ENCODE peak calls at places on chromosomes 4 and X, in four cellular contexts. One of them, this sample, is unnamed.

GRCh38 chr4:153071953-153072622 is 132.2 kb upstream of the TRIM2 start:
- DNase-seq in neural progenitor cell: no peak
- DNase-seq in GM12878: no peak
- DNase-seq in K562: no peak
- DNase-seq in this sample: no peak

GRCh38 chrX:87788976-87789375 is 271.4 kb downstream of the KLHL4 start:
- DNase-seq in K562: no peak
- DNase-seq in neural progenitor cell: no peak
- DNase-seq in GM12878: no peak
- DNase-seq in this sample: no peak

GRCh38 chr4:95114521-95114920 is 356.8 kb downstream of the BMPR1B start:
- DNase-seq in neural progenitor cell: no peak
- DNase-seq in K562: no peak
- DNase-seq in GM12878: no peak
- DNase-seq in this sample: no peak

GRCh38 chr4:89661490-89661889 is 175.5 kb downstream of the SNCA start:
- DNase-seq in neural progenitor cell: peak; percentile 29
- DNase-seq in K562: no peak
- DNase-seq in GM12878: no peak
- DNase-seq in this sample: no peak

GRCh38 chr4:5504486-5504885 is 203.9 kb downstream of the EVC2 start:
- DNase-seq in neural progenitor cell: no peak
- DNase-seq in K562: no peak
- DNase-seq in GM12878: no peak
- DNase-seq in this sample: no peak

GRCh38 chrX:133722756-133723155 is 262.6 kb downstream of the GPC3 start:
- DNase-seq in neural progenitor cell: no peak
- DNase-seq in K562: no peak
- DNase-seq in GM12878: no peak
- DNase-seq in this sample: no peak

GRCh38 chrX:17621566-17622270 is 115.6 kb upstream of the SCML1 start:
- DNase-seq in GM12878: no peak
- DNase-seq in neural progenitor cell: no peak
- DNase-seq in K562: no peak
- DNase-seq in this sample: no peak

GRCh38 chrX:13084611-13085010 is 40.2 kb upstream of the FAM9C start:
- DNase-seq in K562: no peak
- DNase-seq in neural progenitor cell: no peak
- DNase-seq in GM12878: no peak
- DNase-seq in this sample: no peak

GRCh38 chr4:181659202-181659601 is 584.0 kb upstream of the TENM3 start:
- DNase-seq in K562: no peak
- DNase-seq in GM12878: no peak
- DNase-seq in neural progenitor cell: no peak
- DNase-seq in this sample: no peak

GRCh38 chr4:102815981-102816380 is 11.4 kb downstream of the UBE2D3 start:
- DNase-seq in neural progenitor cell: no peak
- DNase-seq in GM12878: no peak
- DNase-seq in K562: no peak
- DNase-seq in this sample: no peak

GRCh38 chrX:1435241-1435900 is 17.3 kb downstream of the ASMTL start:
- DNase-seq in GM12878: no peak
- DNase-seq in K562: no peak
- DNase-seq in neural progenitor cell: no peak
- DNase-seq in this sample: no peak

GRCh38 chr4:152778656-152779512 is 646 bp downstream of the TIGD4 start:
- DNase-seq in K562: peak; percentile 31
- DNase-seq in neural progenitor cell: peak; percentile 77
- DNase-seq in GM12878: no peak
- DNase-seq in this sample: peak; percentile 78

GRCh38 chrX:110462957-110463356 is 104.3 kb downstream of the RTL9 start:
- DNase-seq in GM12878: no peak
- DNase-seq in K562: no peak
- DNase-seq in neural progenitor cell: no peak
- DNase-seq in this sample: peak; percentile 48

GRCh38 chr4:83197555-83198235 is 83.2 kb upstream of the PLAC8 start:
- DNase-seq in neural progenitor cell: no peak
- DNase-seq in K562: no peak
- DNase-seq in GM12878: no peak
- DNase-seq in this sample: no peak

GRCh38 chr4:14254252-14254651 is 626.7 kb upstream of the BOD1L1 start:
- DNase-seq in neural progenitor cell: peak; percentile 39
- DNase-seq in GM12878: no peak
- DNase-seq in K562: no peak
- DNase-seq in this sample: peak; percentile 68

GRCh38 chrX:4249401-4249800 is 536.0 kb upstream of the PRKX start:
- DNase-seq in neural progenitor cell: peak; percentile 45
- DNase-seq in K562: no peak
- DNase-seq in GM12878: no peak
- DNase-seq in this sample: no peak

GRCh38 chrX:68508799-68509198 is 9.9 kb downstream of the YIPF6 start:
- DNase-seq in K562: peak; percentile 8
- DNase-seq in neural progenitor cell: peak; percentile 18
- DNase-seq in GM12878: no peak
- DNase-seq in this sample: no peak

DNA sequence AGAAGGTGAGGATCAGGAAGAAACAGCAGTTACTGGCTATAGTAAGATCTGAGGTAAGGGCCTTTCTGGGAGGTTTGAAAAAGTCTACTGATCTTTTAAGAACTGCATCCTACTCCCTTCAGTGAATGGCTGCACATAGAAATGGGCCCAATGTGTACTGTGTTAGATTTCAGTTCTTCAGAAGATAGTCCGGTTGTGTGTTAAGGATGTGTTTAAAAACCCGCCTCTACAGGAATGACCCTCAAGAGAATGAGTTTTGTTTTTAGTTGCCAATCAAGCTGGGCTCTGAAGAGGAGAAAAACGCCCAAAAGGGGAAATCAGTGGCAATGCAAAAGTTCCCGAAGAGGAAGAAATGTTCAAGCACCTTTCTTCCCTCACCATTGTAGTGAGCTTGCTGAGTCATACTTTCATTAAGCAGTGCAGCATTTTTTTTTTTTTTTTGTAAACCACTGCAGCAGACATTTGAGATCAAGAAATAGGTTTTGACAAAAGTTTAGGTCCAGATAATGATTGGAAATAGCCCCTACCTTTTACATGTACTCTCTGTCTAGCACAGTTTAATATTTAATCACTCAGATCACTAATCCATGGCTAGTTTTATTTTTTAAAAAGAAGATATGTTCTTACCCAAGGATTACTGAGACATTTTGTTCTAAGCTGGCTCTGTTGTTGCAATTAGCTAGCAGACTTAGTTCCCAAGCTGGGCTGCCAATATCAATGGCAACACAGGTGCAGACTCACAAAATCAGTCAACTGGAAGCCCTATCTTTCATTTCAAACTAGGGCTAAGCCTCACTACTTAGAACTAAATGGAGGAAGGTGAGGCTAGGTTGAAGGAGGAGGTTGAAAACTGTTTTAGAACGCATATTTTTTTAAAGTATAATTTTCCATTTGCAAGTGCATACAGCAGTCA is 7.0 kb upstream of the TRPC5OS start:
- DNase-seq in K562: no peak
- DNase-seq in neural progenitor cell: peak; percentile 66
- DNase-seq in GM12878: peak; percentile 40
- DNase-seq in this sample: no peak
- H3K27me3 ChIP-seq in K562: no peaks in the 10 kb centered on the region
- H3K27me3 ChIP-seq in neural progenitor cell: no peaks in the 10 kb centered on the region
- H3K27me3 ChIP-seq in GM12878: no peaks in the 10 kb centered on the region
- H3K27me3 ChIP-seq in this sample: no peaks in the 10 kb centered on the region

DNA sequence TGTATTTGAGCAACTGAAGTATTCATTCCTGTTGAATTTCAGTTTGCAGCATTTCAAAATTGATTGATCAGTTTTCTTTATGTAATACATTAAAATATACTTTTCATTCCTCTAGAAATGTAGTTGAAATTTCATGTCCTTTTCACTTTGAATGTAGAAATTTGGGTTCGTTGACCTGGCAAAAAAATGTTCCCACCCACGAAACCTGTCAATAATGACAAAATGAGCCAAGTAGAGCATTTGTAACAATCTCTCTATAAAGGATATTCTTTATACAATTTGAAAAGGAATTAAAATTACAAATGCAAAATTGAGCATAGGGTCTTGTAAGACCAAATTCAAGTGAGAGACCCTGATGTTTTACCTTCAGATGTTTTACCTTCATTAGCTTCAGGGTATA is 283.9 kb downstream of the ANKRD50 start:
- DNase-seq in K562: no peak
- DNase-seq in neural progenitor cell: no peak
- DNase-seq in GM12878: no peak
- DNase-seq in this sample: no peak
- H3K4me2 ChIP-seq in K562: no peak overlapping the region
- H3K4me2 ChIP-seq in neural progenitor cell: no peak overlapping the region
- H3K4me2 ChIP-seq in GM12878: no peak overlapping the region
- H3K4me2 ChIP-seq in this sample: no peak overlapping the region

DNA sequence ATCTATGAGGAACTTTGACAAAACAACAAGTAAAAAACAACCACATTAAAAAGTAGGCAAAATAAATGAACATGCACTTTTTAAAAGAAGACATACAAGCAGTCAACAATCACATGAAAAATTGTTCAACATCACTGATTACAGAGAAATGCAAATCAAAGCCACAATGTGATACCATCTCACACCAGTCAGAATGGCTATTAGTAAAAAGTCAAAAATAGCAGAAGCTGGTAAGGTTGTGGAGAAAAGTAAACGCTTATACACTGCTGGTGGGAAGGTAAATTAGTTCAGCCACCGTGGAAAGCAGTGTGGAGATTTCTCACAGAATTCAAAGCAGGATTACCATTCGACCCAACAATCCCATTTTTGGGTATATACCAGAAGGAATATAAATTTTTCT is 17.0 kb upstream of the LNX1 start:
- DNase-seq in GM12878: peak; percentile 45
- DNase-seq in neural progenitor cell: no peak
- DNase-seq in K562: no peak
- DNase-seq in this sample: no peak
- H3K27me3 ChIP-seq in GM12878: no peaks in the 10 kb centered on the region
- H3K27me3 ChIP-seq in neural progenitor cell: no peaks in the 10 kb centered on the region
- H3K27me3 ChIP-seq in K562: no peaks in the 10 kb centered on the region
- H3K27me3 ChIP-seq in this sample: no peaks in the 10 kb centered on the region

DNA sequence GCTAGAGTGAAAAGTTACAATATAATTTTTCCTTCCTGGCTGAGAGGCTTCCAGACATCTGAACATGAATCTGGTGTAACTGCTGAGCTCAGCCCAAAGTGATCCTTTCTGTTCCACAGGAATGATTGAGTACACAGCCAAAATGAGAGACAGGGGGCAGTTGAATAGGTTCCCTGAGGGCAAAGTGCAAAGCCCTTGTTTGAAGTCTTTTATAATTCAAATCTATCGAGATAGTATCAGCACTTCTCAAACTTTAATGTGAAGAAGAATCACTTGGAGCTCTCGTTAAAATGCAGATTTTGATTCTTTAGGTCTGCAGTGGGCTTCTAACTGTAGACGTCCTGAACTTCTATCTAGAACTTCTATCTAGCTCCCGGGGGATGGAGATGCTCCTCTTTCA is 54.4 kb upstream of the BMP2K start:
- DNase-seq in neural progenitor cell: no peak
- DNase-seq in K562: no peak
- DNase-seq in GM12878: no peak
- DNase-seq in this sample: no peak
- H3K4me2 ChIP-seq in neural progenitor cell: no peak overlapping the region
- H3K4me2 ChIP-seq in K562: peak overlapping the region; percentile 77
- H3K4me2 ChIP-seq in GM12878: no peak overlapping the region
- H3K4me2 ChIP-seq in this sample: no peak overlapping the region

GRCh38 chrX:24761306-24761705 is 67.6 kb downstream of the POLA1 start:
- DNase-seq in GM12878: no peak
- DNase-seq in neural progenitor cell: no peak
- DNase-seq in K562: no peak
- DNase-seq in this sample: no peak

GRCh38 chrX:24759786-24760185 is 66.1 kb downstream of the POLA1 start:
- DNase-seq in neural progenitor cell: no peak
- DNase-seq in GM12878: no peak
- DNase-seq in K562: no peak
- DNase-seq in this sample: no peak

GRCh38 chrX:24760601-24761000 is 66.9 kb downstream of the POLA1 start:
- DNase-seq in GM12878: no peak
- DNase-seq in neural progenitor cell: no peak
- DNase-seq in K562: no peak
- DNase-seq in this sample: no peak

GRCh38 chrX:24767557-24767956 is 73.8 kb downstream of the POLA1 start:
- DNase-seq in neural progenitor cell: no peak
- DNase-seq in GM12878: no peak
- DNase-seq in K562: no peak
- DNase-seq in this sample: no peak

GRCh38 chrX:24763989-24764388 is 70.3 kb downstream of the POLA1 start:
- DNase-seq in K562: no peak
- DNase-seq in neural progenitor cell: no peak
- DNase-seq in GM12878: no peak
- DNase-seq in this sample: no peak
- H3K27me3 ChIP-seq in K562: no peaks in the 10 kb centered on the region
- H3K27me3 ChIP-seq in neural progenitor cell: no peaks in the 10 kb centered on the region
- H3K27me3 ChIP-seq in GM12878: no peaks in the 10 kb centered on the region
- H3K27me3 ChIP-seq in this sample: no peaks in the 10 kb centered on the region

GRCh38 chr4:104571341-104571740 is 76.6 kb upstream of the CXXC4 start:
- DNase-seq in K562: no peak
- DNase-seq in GM12878: no peak
- DNase-seq in neural progenitor cell: peak; percentile 35
- DNase-seq in this sample: no peak

GRCh38 chr4:104574371-104574770 is 79.7 kb upstream of the CXXC4 start:
- DNase-seq in neural progenitor cell: no peak
- DNase-seq in GM12878: no peak
- DNase-seq in K562: no peak
- DNase-seq in this sample: no peak

GRCh38 chr4:104577405-104577804 is 82.7 kb upstream of the CXXC4 start:
- DNase-seq in K562: no peak
- DNase-seq in GM12878: no peak
- DNase-seq in neural progenitor cell: no peak
- DNase-seq in this sample: no peak

DNA sequence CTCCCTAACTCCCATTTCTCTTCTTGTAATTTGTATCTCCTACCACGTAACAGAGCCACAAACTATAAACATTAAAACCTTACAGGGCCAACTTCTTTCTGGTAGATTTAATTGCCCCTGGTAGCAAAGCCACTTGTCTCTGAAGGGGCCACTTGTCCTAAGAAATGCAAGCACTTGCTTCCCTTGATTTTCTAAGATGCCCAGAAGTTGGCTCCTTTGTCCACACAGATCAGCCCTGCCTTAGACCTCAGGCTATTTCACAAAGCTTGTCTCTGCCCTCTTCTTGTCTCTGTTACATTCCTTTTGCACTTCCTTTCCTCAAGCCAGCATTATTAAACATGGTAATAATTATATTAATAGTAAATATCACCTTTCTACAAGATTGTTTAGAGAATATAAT is 80.6 kb upstream of the CXXC4 start:
- DNase-seq in K562: no peak
- DNase-seq in GM12878: no peak
- DNase-seq in neural progenitor cell: no peak
- DNase-seq in this sample: no peak
- H3K4me2 ChIP-seq in K562: no peak overlapping the region
- H3K4me2 ChIP-seq in GM12878: no peak overlapping the region
- H3K4me2 ChIP-seq in neural progenitor cell: no peak overlapping the region
- H3K4me2 ChIP-seq in this sample: no peak overlapping the region

DNA sequence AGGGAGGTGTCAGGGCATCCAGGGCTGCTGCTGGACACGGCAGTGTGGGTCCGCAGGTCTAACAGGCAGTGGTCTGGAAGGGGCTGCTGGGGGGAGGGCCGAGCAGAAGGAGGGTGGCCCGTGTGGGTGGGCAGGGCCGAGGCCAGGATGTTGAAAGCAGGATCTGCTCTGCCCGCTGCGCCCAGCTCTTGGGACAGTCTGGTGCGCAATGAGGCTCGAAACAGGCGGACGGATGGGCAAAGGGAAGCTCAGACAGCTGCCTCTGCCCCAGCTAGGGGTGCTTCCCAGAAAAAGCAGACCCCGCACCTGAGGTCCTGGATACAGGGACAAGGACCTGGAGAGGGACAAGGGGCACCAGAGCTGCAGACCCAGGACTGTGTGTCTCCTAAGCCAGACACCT is 121.3 kb downstream of the FAM53A start:
- DNase-seq in neural progenitor cell: no peak
- DNase-seq in GM12878: no peak
- DNase-seq in K562: no peak
- DNase-seq in this sample: no peak
- H3K27me3 ChIP-seq in neural progenitor cell: peaks cover 5% of the 10 kb centered on the region
- H3K27me3 ChIP-seq in GM12878: no peaks in the 10 kb centered on the region
- H3K27me3 ChIP-seq in K562: peaks cover 54% of the 10 kb centered on the region
- H3K27me3 ChIP-seq in this sample: no peaks in the 10 kb centered on the region